ENCODE peak calls at places on chromosomes 4 and X, in nine cellular contexts. I, R, W, U, V, A, P, J and E are unnamed samples.

GRCh38 chr4:182805606-182806149 is 111.5 kb downstream of the DCTD start:
- DNase-seq in V (no peak), J (no peak), I (no peak), W (no peak), A (no peak), U (no peak), R (no peak), P (no peak), E (peak)

GRCh38 chrX:123859828-123860505 is at the start of gene XIAP:
- DNase-seq in U (peak), P (peak), A (peak), W (peak), R (peak), V (peak), I (peak), J (peak), E (peak)

GRCh38 chr4:2939383-2940243 is 23.6 kb downstream of the NOP14 start:
- DNase-seq in W (no peak), I (no peak), V (peak), R (no peak), P (no peak), U (peak), A (peak), J (no peak), E (peak)

GRCh38 chrX:49701323-49701722 is 5.5 kb upstream of the PAGE1 start:
- DNase-seq in P (no peak), U (no peak), I (no peak), A (no peak), W (no peak), R (no peak), J (no peak), V (no peak), E (no peak)

GRCh38 chr4:117085185-117085701 is at the start of gene TRAM1L1:
- DNase-seq in A (peak), V (peak), R (peak), I (no peak), P (peak), U (peak), J (peak), W (peak), E (peak)

GRCh38 chr4:173937871-173938270 is 345.6 kb downstream of the FBXO8 start:
- DNase-seq in J (no peak), R (no peak), V (no peak), U (no peak), A (no peak), W (no peak), P (no peak), I (no peak), E (no peak)

GRCh38 chr4:100288811-100289529 is 98.7 kb upstream of the DDIT4L start:
- DNase-seq in A (no peak), I (no peak), R (no peak), P (no peak), W (no peak), J (no peak), U (no peak), V (no peak), E (no peak)

GRCh38 chr4:41322613-41323012 is 65.9 kb downstream of the UCHL1 start:
- DNase-seq in J (no peak), W (no peak), P (no peak), I (no peak), U (no peak), R (no peak), A (no peak), V (no peak), E (no peak)

GRCh38 chr4:124337874-124338273 is 374.7 kb downstream of the ANKRD50 start:
- DNase-seq in A (no peak), J (no peak), V (no peak), U (no peak), W (no peak), I (no peak), R (no peak), P (peak), E (no peak)